ENCODE peak calls at places on chromosomes 5 and 9, in seven cellular contexts. Z is Peyer's patch, B is transverse colon, F is upper lobe of right lung, S is heart right ventricle, T is uterus, V is body of pancreas. Q is an unnamed sample.
A peak's percentile ranks its signal among the peaks of the same experiment; 100 is the strongest.

GRCh38 chr9:132739705-132740310 is 69.5 kb downstream of the GTF3C4 start:
- DNase-seq in Z (no peak), B (peak; percentile 68), F (no peak), S (no peak), T (no peak), V (no peak), Q (no peak)

GRCh38 chr9:23342296-23342695 is 483.7 kb downstream of the ELAVL2 start:
- DNase-seq in Z (no peak), B (no peak), F (no peak), S (no peak), T (no peak), V (no peak), Q (no peak)

GRCh38 chr5:94691947-94692346 is 73.5 kb downstream of the SLF1 start:
- DNase-seq in Z (no peak), B (no peak), F (no peak), S (no peak), T (no peak), V (no peak), Q (no peak)

GRCh38 chr9:121538221-121538620 is 38.6 kb upstream of the GGTA1 start:
- DNase-seq in Z (no peak), B (no peak), F (no peak), S (no peak), T (no peak), V (no peak), Q (no peak)

GRCh38 chr5:122192883-122193496 is 63.6 kb downstream of the ZNF474 start:
- DNase-seq in Z (no peak), B (no peak), F (no peak), S (peak; percentile 51), T (peak; percentile 58), V (peak; percentile 20), Q (peak; percentile 3)

GRCh38 chr5:52648726-52649125 is 139.0 kb upstream of the ITGA1 start:
- DNase-seq in Z (no peak), B (no peak), F (no peak), S (no peak), T (no peak), V (no peak), Q (no peak)

GRCh38 chr5:157497875-157498611 is 38.0 kb downstream of the NIPAL4 start:
- DNase-seq in Z (no peak), B (no peak), F (no peak), S (no peak), T (no peak), V (no peak), Q (no peak)

GRCh38 chr5:126445502-126446174 is 22.4 kb downstream of the GRAMD2B start:
- DNase-seq in Z (no peak), B (no peak), F (no peak), S (no peak), T (no peak), V (no peak), Q (no peak)

GRCh38 chr5:57185301-57185700 is 11.4 kb downstream of the GPBP1 start:
- DNase-seq in Z (no peak), B (no peak), F (no peak), S (no peak), T (no peak), V (no peak), Q (no peak)

GRCh38 chr5:1431896-1432295 is 13.3 kb downstream of the SLC6A3 start:
- DNase-seq in Z (no peak), B (no peak), F (peak; percentile 38), S (no peak), T (no peak), V (peak; percentile 4), Q (no peak)

GRCh38 chr9:15155826-15156225 is 151.2 kb downstream of the TTC39B start:
- DNase-seq in Z (no peak), B (no peak), F (no peak), S (peak; percentile 72), T (peak; percentile 36), V (no peak), Q (no peak)

GRCh38 chr5:97838214-97838613 is 655.2 kb upstream of the RIOK2 start:
- DNase-seq in Z (no peak), B (no peak), F (no peak), S (no peak), T (no peak), V (no peak), Q (no peak)

GRCh38 chr5:38189031-38189632 is 69.2 kb upstream of the EGFLAM start:
- DNase-seq in Z (no peak), B (no peak), F (no peak), S (no peak), T (no peak), V (no peak), Q (no peak)

GRCh38 chr5:120062515-120062917 is 401.6 kb upstream of the PRR16 start:
- DNase-seq in Z (no peak), B (no peak), F (no peak), S (no peak), T (no peak), V (no peak), Q (no peak)

GRCh38 chr9:109730228-109730627 is 49.8 kb upstream of the PALM2AKAP2 start:
- DNase-seq in Z (no peak), B (peak; percentile 47), F (no peak), S (no peak), T (no peak), V (peak; percentile 15), Q (no peak)

GRCh38 chr5:37310360-37310759 is 60.5 kb downstream of the NUP155 start:
- DNase-seq in Z (no peak), B (no peak), F (no peak), S (no peak), T (no peak), V (no peak), Q (no peak)

GRCh38 chr9:134174073-134174449 is 9.7 kb upstream of the RNU6ATAC start:
- DNase-seq in Z (peak; percentile 50), B (no peak), F (peak; percentile 75), S (no peak), T (no peak), V (no peak), Q (no peak)

GRCh38 chr5:80739898-80740297 is 85.1 kb upstream of the DHFR start:
- DNase-seq in Z (no peak), B (no peak), F (no peak), S (no peak), T (no peak), V (no peak), Q (no peak)

GRCh38 chr9:114803459-114803858 is 2.4 kb downstream of the TNFSF15 start:
- DNase-seq in Z (no peak), B (no peak), F (no peak), S (peak; percentile 11), T (no peak), V (no peak), Q (no peak)

GRCh38 chr9:122099271-122099869 is 6.3 kb upstream of the TTLL11 start:
- DNase-seq in Z (peak; percentile 86), B (peak; percentile 87), F (peak; percentile 89), S (peak; percentile 79), T (peak; percentile 80), V (peak; percentile 86), Q (peak; percentile 74)

GRCh38 chr5:132506094-132506692 is 15.6 kb upstream of the IRF1 start:
- DNase-seq in Z (no peak), B (peak; percentile 57), F (no peak), S (no peak), T (no peak), V (no peak), Q (no peak)

GRCh38 chr5:90308787-90309585 is 100.6 kb downstream of the CETN3 start:
- DNase-seq in Z (no peak), B (no peak), F (no peak), S (no peak), T (no peak), V (no peak), Q (no peak)

GRCh38 chr5:149831492-149831891 is 101.4 kb downstream of the PPARGC1B start:
- DNase-seq in Z (no peak), B (no peak), F (no peak), S (no peak), T (no peak), V (no peak), Q (no peak)

GRCh38 chr5:13735686-13736085 is 208.8 kb downstream of the DNAH5 start:
- DNase-seq in Z (no peak), B (no peak), F (no peak), S (no peak), T (no peak), V (no peak), Q (no peak)

GRCh38 chr9:131625848-131626670 is 80.7 kb downstream of the PRRT1B start:
- DNase-seq in Z (no peak), B (no peak), F (no peak), S (no peak), T (no peak), V (no peak), Q (no peak)

GRCh38 chr9:131426545-131426944 is 32.7 kb downstream of the PRRC2B start:
- DNase-seq in Z (no peak), B (no peak), F (peak; percentile 33), S (no peak), T (no peak), V (no peak), Q (no peak)

GRCh38 chr9:70293214-70293613 is 34.4 kb downstream of the SMC5 start:
- DNase-seq in Z (no peak), B (no peak), F (no peak), S (no peak), T (no peak), V (no peak), Q (no peak)
- H3K4me1 ChIP-seq in Z (no peaks in the 10 kb centered on the region), B (no peaks in the 10 kb centered on the region), F (no peaks in the 10 kb centered on the region), S (no peaks in the 10 kb centered on the region), T (no peaks in the 10 kb centered on the region), V (peaks cover 7% of the 10 kb centered on the region), Q (no peaks in the 10 kb centered on the region)

GRCh38 chr5:163386352-163386751 is 51.0 kb upstream of the CCNG1 start:
- DNase-seq in Z (no peak), B (no peak), F (no peak), S (no peak), T (no peak), V (no peak), Q (no peak)
- H3K27ac ChIP-seq in Z (no peak overlapping the region), B (no peak overlapping the region), F (no peak overlapping the region), S (no peak overlapping the region), T (no peak overlapping the region), V (no peak overlapping the region), Q (no peak overlapping the region)

GRCh38 chr9:34384368-34385165 is 7.9 kb upstream of the MYORG start:
- DNase-seq in Z (no peak), B (no peak), F (no peak), S (no peak), T (no peak), V (no peak), Q (no peak)
- H3K27me3 ChIP-seq in Z (no peaks in the 10 kb centered on the region), B (no peaks in the 10 kb centered on the region), F (no peaks in the 10 kb centered on the region), S (no peaks in the 10 kb centered on the region), T (no peaks in the 10 kb centered on the region), V (no peaks in the 10 kb centered on the region), Q (no peaks in the 10 kb centered on the region)

GRCh38 chr9:95105519-95106287 is 211.8 kb downstream of the FANCC start:
- DNase-seq in Z (no peak), B (no peak), F (peak; percentile 35), S (no peak), T (no peak), V (no peak), Q (no peak)

GRCh38 chr9:95102572-95102971 is 214.9 kb downstream of the FANCC start:
- DNase-seq in Z (no peak), B (no peak), F (no peak), S (no peak), T (no peak), V (peak; percentile 56), Q (no peak)

GRCh38 chr9:95104966-95105365 is 212.5 kb downstream of the FANCC start:
- DNase-seq in Z (no peak), B (no peak), F (no peak), S (no peak), T (no peak), V (peak; percentile 73), Q (no peak)

GRCh38 chr9:95103385-95104087 is 214.0 kb downstream of the FANCC start:
- DNase-seq in Z (no peak), B (no peak), F (peak; percentile 66), S (no peak), T (no peak), V (no peak), Q (no peak)

GRCh38 chr9:95104088-95104960 is 213.2 kb downstream of the FANCC start:
- DNase-seq in Z (no peak), B (no peak), F (peak; percentile 53), S (no peak), T (no peak), V (no peak), Q (no peak)
- H3K4me1 ChIP-seq in Z (peaks cover 16% of the 10 kb centered on the region), B (peaks cover 14% of the 10 kb centered on the region), F (no peaks in the 10 kb centered on the region), S (peaks cover 27% of the 10 kb centered on the region), T (peaks cover 7% of the 10 kb centered on the region), V (peaks cover 82% of the 10 kb centered on the region), Q (no peaks in the 10 kb centered on the region)

Q was measured in CD4-positive, alpha-beta memory T cell.